ENCODE peak calls at places on chromosomes 16 and 17, in nine cellular contexts. Q is NCI-H1092 treated with DMSO at 0.1 percent for 48 hours; I is dorsolateral prefrontal cortex; E is activated CD4-positive, alpha-beta T cell treated with anti-CD3 and anti-CD28 coated beads, Interleukin-2, amount 50 U/mL, for 4 hours; K is central memory CD8-positive, alpha-beta T cell; G is left lobe of liver; T is neuronal stem cell; N is AG08396; M is epithelial cell of esophagus. P is an unnamed sample.

GRCh38 chr16:47142469-47143328 is 1.0 kb downstream of the NETO2 start:
- DNase-seq in I (peak; percentile 33), T (peak; percentile 46), N (peak; percentile 52), K (peak; percentile 17), G (peak; percentile 47), E (no peak), Q (peak; percentile 62), M (peak; percentile 46), P (peak; percentile 48)

GRCh38 chr17:78834571-78834970 is 6.0 kb downstream of the USP36 start:
- DNase-seq in E (no peak), K (no peak), I (no peak), N (no peak), M (no peak), T (no peak), G (no peak), Q (no peak), P (peak; percentile 18)

GRCh38 chr16:4253394-4254150 is 11.7 kb upstream of the SRL start:
- DNase-seq in T (peak; percentile 99), E (peak; percentile 100), M (peak; percentile 100), K (peak; percentile 97), Q (peak; percentile 98), N (peak; percentile 99), I (peak; percentile 97), G (peak; percentile 100), P (peak; percentile 100)

GRCh38 chr17:76196675-76197074 is 43.6 kb downstream of the RNF157 start:
- DNase-seq in E (no peak), M (no peak), I (no peak), N (no peak), K (no peak), T (no peak), G (peak; percentile 93), Q (no peak), P (no peak)

GRCh38 chr17:74040729-74041128 is 162.7 kb upstream of the RPL38 start:
- DNase-seq in N (no peak), M (no peak), T (no peak), Q (no peak), G (no peak), K (no peak), E (no peak), I (no peak), P (no peak)

GRCh38 chr17:39605492-39606433 is 2.0 kb downstream of the NEUROD2 start:
- DNase-seq in I (no peak), M (peak; percentile 52), E (no peak), G (no peak), Q (no peak), T (no peak), N (no peak), K (no peak), P (no peak)

GRCh38 chr17:38456031-38456815 is 28.0 kb downstream of the ARHGAP23 start:
- DNase-seq in M (peak; percentile 51), G (no peak), K (no peak), N (no peak), I (no peak), E (no peak), T (no peak), Q (no peak), P (no peak)

GRCh38 chr16:8583712-8584111 is 6.6 kb downstream of the TMEM114 start:
- DNase-seq in M (no peak), G (no peak), K (no peak), N (no peak), I (no peak), Q (no peak), T (no peak), E (no peak), P (no peak)

GRCh38 chr17:38728290-38728831 is 1.8 kb upstream of the CISD3 start:
- DNase-seq in K (peak; percentile 47), M (no peak), I (no peak), N (no peak), Q (no peak), G (no peak), T (no peak), E (peak; percentile 75), P (no peak)

GRCh38 chr16:69660166-69660565 is 66.2 kb downstream of the NQO1 start:
- DNase-seq in E (no peak), T (no peak), G (no peak), K (no peak), M (peak; percentile 51), I (no peak), Q (no peak), N (no peak), P (no peak)

GRCh38 chr16:74743668-74744299 is 30.8 kb downstream of the FA2H start:
- DNase-seq in I (no peak), G (peak; percentile 60), E (no peak), N (peak; percentile 83), Q (no peak), M (peak; percentile 99), K (no peak), T (no peak), P (peak; percentile 81)

GRCh38 chr17:32627233-32628008 is 140.6 kb downstream of the CDK5R1 start:
- DNase-seq in I (peak; percentile 66), N (no peak), M (peak; percentile 24), Q (peak; percentile 97), E (no peak), T (peak; percentile 58), K (no peak), G (no peak), P (no peak)

GRCh38 chr16:84374160-84374489 is 5.8 kb downstream of the ATP2C2 start:
- DNase-seq in T (no peak), Q (no peak), I (no peak), E (no peak), G (no peak), M (peak; percentile 44), N (no peak), K (no peak), P (no peak)

GRCh38 chr16:87684711-87685404 is 80.9 kb downstream of the KLHDC4 start:
- DNase-seq in T (no peak), I (no peak), G (no peak), N (no peak), Q (no peak), M (no peak), K (no peak), E (no peak), P (no peak)

GRCh38 chr17:79633937-79634813 is 23.3 kb upstream of the RBFOX3 start:
- DNase-seq in Q (no peak), T (no peak), E (no peak), I (no peak), G (peak; percentile 33), N (peak; percentile 3), M (no peak), K (peak; percentile 3), P (peak; percentile 19)

GRCh38 chr16:17160285-17160854 is 310.4 kb downstream of the XYLT1 start:
- DNase-seq in K (no peak), G (no peak), N (no peak), T (peak; percentile 66), I (peak; percentile 10), M (no peak), Q (peak; percentile 80), E (no peak), P (no peak)

GRCh38 chr17:29575511-29576213 is 7.2 kb downstream of the TP53I13 start:
- DNase-seq in N (no peak), M (no peak), E (no peak), I (no peak), K (no peak), Q (no peak), G (no peak), T (no peak), P (no peak)

GRCh38 chr17:78479369-78479768 is 97.8 kb downstream of the DNAH17 start:
- DNase-seq in N (no peak), K (no peak), M (no peak), T (no peak), G (no peak), Q (peak; percentile 26), E (no peak), I (no peak), P (no peak)

GRCh38 chr16:85195884-85196816 is 83.9 kb upstream of the CIBAR2 start:
- DNase-seq in Q (no peak), G (no peak), I (no peak), K (no peak), E (no peak), M (no peak), N (no peak), T (no peak), P (no peak)

GRCh38 chr16:69941251-69942098 is 9.7 kb upstream of the CLEC18A start:
- DNase-seq in K (no peak), T (no peak), N (no peak), I (no peak), E (no peak), G (peak; percentile 86), Q (no peak), M (no peak), P (peak; percentile 52)

GRCh38 chr16:68265078-68265925 is 976 bp downstream of the SLC7A6 start:
- DNase-seq in N (peak; percentile 85), E (peak; percentile 53), Q (peak; percentile 44), K (no peak), I (peak; percentile 36), T (no peak), M (peak; percentile 86), G (no peak), P (peak; percentile 79)

GRCh38 chr17:59296190-59296589 is 35.3 kb upstream of the YPEL2 start:
- DNase-seq in I (no peak), T (no peak), G (no peak), K (no peak), Q (no peak), N (no peak), M (peak; percentile 69), E (no peak), P (no peak)

GRCh38 chr17:40596261-40596919 is 31.1 kb upstream of the CCR7 start:
- DNase-seq in T (no peak), E (no peak), M (no peak), I (no peak), Q (peak; percentile 11), K (no peak), G (no peak), N (no peak), P (no peak)

GRCh38 chr17:1495265-1495664 is 2.8 kb upstream of the MYO1C start:
- DNase-seq in M (peak; percentile 44), E (no peak), G (no peak), I (no peak), N (peak; percentile 58), T (no peak), K (no peak), Q (no peak), P (no peak)

GRCh38 chr16:3846595-3847091 is 33.9 kb downstream of the CREBBP start:
- DNase-seq in M (no peak), E (no peak), I (no peak), Q (no peak), N (no peak), T (no peak), G (no peak), K (no peak), P (no peak)